ENCODE peak calls at places on chromosomes 3 and 15, in nine cellular contexts. J is GM23248, X is fibroblast of lung, W is PC-3, N is neuronal stem cell, L is HepG2, I is IMR-90, Q is neural progenitor cell, Z is H9. G is an unnamed sample.

GRCh38 chr3:71153753-71154152 is 429.8 kb downstream of the FOXP1 start:
- DNase-seq in N (no peak), Z (no peak), W (peak), Q (no peak), X (no peak), J (no peak), L (peak), I (no peak), G (no peak)

GRCh38 chr3:194189243-194189791 is 53.4 kb downstream of the HES1 start:
- DNase-seq in X (no peak), Z (no peak), Q (no peak), W (no peak), N (no peak), I (no peak), L (no peak), J (peak), G (no peak)

GRCh38 chr3:103511891-103512290 is 1077.1 kb downstream of the ZPLD1 start:
- DNase-seq in L (no peak), J (no peak), I (no peak), W (no peak), Q (no peak), N (no peak), Z (no peak), X (no peak), G (no peak)

GRCh38 chr3:40524222-40524570 is 564 bp upstream of the ZNF621 start:
- DNase-seq in L (no peak), J (no peak), I (peak), Z (no peak), X (peak), N (no peak), Q (no peak), W (no peak), G (no peak)

GRCh38 chr15:49044761-49045571 is 1.3 kb downstream of the SECISBP2L start:
- DNase-seq in X (peak), I (peak), L (no peak), J (peak), Z (no peak), W (peak), N (no peak), Q (no peak), G (no peak)

GRCh38 chr3:127791221-127791913 is 30.9 kb downstream of the MGLL start:
- DNase-seq in L (no peak), Q (peak), I (peak), X (peak), N (no peak), W (peak), J (peak), Z (peak), G (no peak)

GRCh38 chr3:75176886-75177285 is 487.2 kb upstream of the FRG2C start:
- DNase-seq in W (no peak), J (peak), Q (peak), L (no peak), Z (no peak), N (no peak), X (no peak), I (no peak), G (no peak)

GRCh38 chr3:58010562-58010961 is 2.3 kb downstream of the FLNB start:
- DNase-seq in W (no peak), I (peak), Z (no peak), J (peak), Q (no peak), X (no peak), L (no peak), N (no peak), G (no peak)

GRCh38 chr3:125582707-125583106 is 12.6 kb downstream of the OSBPL11 start:
- DNase-seq in W (peak), Q (no peak), L (peak), Z (no peak), J (peak), X (peak), N (no peak), I (peak), G (no peak)

GRCh38 chr15:27864719-27865118 is 234.4 kb downstream of the OCA2 start:
- DNase-seq in N (no peak), X (no peak), L (no peak), Q (no peak), Z (no peak), W (no peak), J (no peak), I (no peak), G (no peak)

GRCh38 chr3:45716790-45717336 is 27.7 kb downstream of the SACM1L start:
- DNase-seq in Z (no peak), W (no peak), J (no peak), Q (no peak), I (peak), L (no peak), X (no peak), N (no peak), G (no peak)

GRCh38 chr3:66472313-66473134 is 28.3 kb downstream of the LRIG1 start:
- DNase-seq in X (peak), N (no peak), W (peak), Z (no peak), I (peak), J (peak), L (no peak), Q (no peak), G (peak)

GRCh38 chr3:134381836-134382442 is 7.7 kb upstream of the AMOTL2 start:
- DNase-seq in L (no peak), J (peak), W (peak), Z (peak), X (no peak), I (no peak), Q (no peak), N (no peak), G (no peak)

GRCh38 chr15:71889385-71889784 is 79.0 kb downstream of the NR2E3 start:
- DNase-seq in I (no peak), Z (no peak), J (no peak), N (no peak), Q (no peak), W (no peak), L (no peak), X (no peak), G (no peak)

GRCh38 chr3:10286596-10287295 is 6.0 kb downstream of the GHRL start:
- DNase-seq in W (peak), Q (peak), Z (peak), L (peak), N (peak), J (peak), X (peak), I (peak), G (no peak)

GRCh38 chr3:42562047-42562907 is 19.5 kb downstream of the SEC22C start:
- DNase-seq in Q (no peak), Z (no peak), I (peak), W (no peak), N (no peak), J (peak), X (no peak), L (no peak), G (no peak)

GRCh38 chr15:66723826-66724731 is 22.0 kb downstream of the SMAD6 start:
- DNase-seq in N (no peak), I (peak), Z (no peak), L (no peak), J (peak), X (peak), W (no peak), Q (no peak), G (no peak)

DNA sequence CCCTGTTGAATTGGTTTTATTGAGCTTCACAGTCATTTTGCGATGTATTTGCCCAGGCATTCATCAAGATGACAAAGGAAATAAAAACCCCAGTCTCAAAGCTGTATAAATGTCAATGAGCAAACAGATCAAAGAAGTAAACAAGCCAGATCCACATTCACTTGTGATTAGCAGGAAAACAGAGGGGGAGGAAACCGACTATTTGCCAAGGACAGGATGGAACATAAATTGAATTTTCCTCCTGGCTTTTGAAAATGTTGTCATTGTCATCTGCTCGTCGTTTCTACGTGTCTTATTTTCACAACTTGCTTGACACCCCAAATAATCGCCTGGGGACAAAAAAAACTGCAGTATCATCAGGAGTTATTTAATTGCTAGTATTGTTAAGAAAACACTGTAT is 83.6 kb downstream of the SV2B start:
- DNase-seq in L (no peak), J (no peak), I (no peak), Q (no peak), N (no peak), W (no peak), Z (no peak), X (no peak), G (no peak)
- H3K9ac ChIP-seq in L (no peak), J (no peak), I (no peak), Q (no peak), N (no peak), W (no peak), Z (no peak), X (no peak), G (no peak)

DNA sequence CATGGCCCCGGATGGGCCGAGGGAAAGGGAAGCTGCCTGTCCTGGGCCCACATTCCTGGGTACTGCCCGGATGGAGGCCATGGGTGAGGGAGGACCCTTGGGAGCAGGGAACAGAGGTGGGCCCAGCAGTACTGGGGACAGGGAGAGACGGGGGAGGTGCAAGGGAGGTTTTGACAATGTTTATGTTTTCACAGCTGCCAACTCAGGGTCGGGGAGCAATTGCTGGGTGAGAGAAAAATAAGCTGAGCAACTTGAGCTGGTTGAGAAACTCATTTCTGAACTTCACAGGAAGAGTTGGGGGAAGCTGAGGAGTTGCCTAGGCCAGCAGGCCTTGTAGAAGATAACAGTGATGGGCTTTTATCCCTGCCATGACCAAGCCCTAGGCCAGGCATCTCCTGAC is 11.1 kb upstream of the TSPAN3 start:
- DNase-seq in J (no peak), Z (no peak), Q (no peak), W (no peak), L (no peak), I (peak), X (peak), N (no peak), G (no peak)
- H2AFZ ChIP-seq in J (no peak), Z (no peak), Q (no peak), W (no peak), L (no peak), I (peak), X (no peak), N (no peak), G (no peak)

GRCh38 chr15:39921274-39921638 is 1.2 kb upstream of the GPR176 start:
- DNase-seq in Q (no peak), Z (no peak), W (no peak), L (no peak), N (no peak), X (no peak), J (no peak), I (no peak), G (no peak)

GRCh38 chr15:39919740-39920509 is at the start of gene GPR176:
- DNase-seq in W (peak), L (no peak), J (peak), I (peak), N (peak), Q (peak), Z (peak), X (peak), G (no peak)

GRCh38 chr15:39919396-39919739 is 698 bp downstream of the GPR176 start:
- DNase-seq in J (no peak), Z (no peak), Q (peak), W (no peak), N (no peak), L (no peak), I (no peak), X (no peak), G (no peak)

GRCh38 chr15:39918688-39919385 is 1.2 kb downstream of the GPR176 start:
- DNase-seq in N (no peak), I (peak), L (no peak), X (peak), W (peak), J (peak), Z (no peak), Q (no peak), G (peak)

GRCh38 chr15:39920510-39921273 is 626 bp upstream of the GPR176 start:
- DNase-seq in Q (peak), Z (peak), X (peak), N (peak), W (peak), J (peak), L (peak), I (peak), G (no peak)
- H3K9ac ChIP-seq in Q (no peak), Z (peak), X (peak), N (peak), W (peak), J (peak), L (peak), I (peak), G (peak)

DNA sequence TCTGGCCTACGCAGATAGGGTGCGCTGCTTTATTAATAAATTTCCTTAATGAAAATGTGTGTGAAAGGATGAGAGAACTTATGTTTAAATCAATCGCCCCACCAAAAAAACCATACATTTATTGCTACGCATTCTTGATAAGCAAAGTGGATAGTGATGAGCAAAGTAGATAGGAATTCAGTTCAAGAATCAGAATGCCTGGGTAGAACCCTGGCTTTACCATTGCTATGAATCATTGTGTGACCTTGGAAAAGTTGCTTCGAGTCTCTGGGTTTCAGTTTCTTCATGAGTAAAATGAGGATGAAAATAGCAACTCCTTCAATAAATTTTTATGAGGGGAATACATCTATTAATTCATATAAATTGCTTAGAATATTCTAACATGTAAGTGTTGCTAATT is 2.6 kb upstream of the ALCAM start:
- DNase-seq in Q (no peak), X (peak), J (peak), I (peak), L (no peak), N (no peak), Z (no peak), W (peak), G (no peak)
- H2AFZ ChIP-seq in Q (no peak), X (no peak), J (no peak), I (no peak), L (no peak), N (no peak), Z (no peak), W (no peak), G (no peak)

G was measured in keratinocyte.